ENCODE peak calls at places on chromosome 10, in seven cellular contexts. L, N, F, K, Y, T and X are unnamed samples.

GRCh38 chr10:123132576-123133477 is 2.9 kb upstream of the HMX3 start:
- DNase-seq in L (peak; percentile 99), N (peak; percentile 89), F (no peak), K (peak; percentile 88), Y (peak; percentile 71), T (peak; percentile 70), X (peak; percentile 91)

GRCh38 chr10:87547734-87548311 is 43.1 kb downstream of the MINPP1 start:
- DNase-seq in L (peak; percentile 53), N (no peak), F (peak; percentile 70), K (no peak), Y (peak; percentile 36), T (no peak), X (no peak)

GRCh38 chr10:3260066-3260834 is 87.7 kb upstream of the PITRM1 start:
- DNase-seq in L (peak; percentile 58), N (no peak), F (no peak), K (no peak), Y (no peak), T (no peak), X (peak; percentile 59)

GRCh38 chr10:109007514-109007913 is 915.8 kb downstream of the XPNPEP1 start:
- DNase-seq in L (no peak), N (no peak), F (no peak), K (no peak), Y (no peak), T (no peak), X (no peak)

GRCh38 chr10:31384589-31384949 is 65.6 kb downstream of the ZEB1 start:
- DNase-seq in L (no peak), N (no peak), F (no peak), K (no peak), Y (no peak), T (no peak), X (no peak)

GRCh38 chr10:133257489-133258065 is 19.1 kb downstream of the ADAM8 start:
- DNase-seq in L (no peak), N (peak; percentile 87), F (no peak), K (no peak), Y (no peak), T (peak; percentile 53), X (peak; percentile 94)

GRCh38 chr10:29174389-29174788 is 114.5 kb upstream of the LYZL1 start:
- DNase-seq in L (no peak), N (no peak), F (no peak), K (no peak), Y (no peak), T (no peak), X (no peak)

GRCh38 chr10:69912584-69912983 is 110.9 kb downstream of the COL13A1 start:
- DNase-seq in L (peak; percentile 31), N (no peak), F (no peak), K (no peak), Y (no peak), T (no peak), X (no peak)

GRCh38 chr10:43958071-43958432 is 309.4 kb upstream of the ZNF32 start:
- DNase-seq in L (no peak), N (no peak), F (no peak), K (no peak), Y (no peak), T (no peak), X (no peak)

DNA sequence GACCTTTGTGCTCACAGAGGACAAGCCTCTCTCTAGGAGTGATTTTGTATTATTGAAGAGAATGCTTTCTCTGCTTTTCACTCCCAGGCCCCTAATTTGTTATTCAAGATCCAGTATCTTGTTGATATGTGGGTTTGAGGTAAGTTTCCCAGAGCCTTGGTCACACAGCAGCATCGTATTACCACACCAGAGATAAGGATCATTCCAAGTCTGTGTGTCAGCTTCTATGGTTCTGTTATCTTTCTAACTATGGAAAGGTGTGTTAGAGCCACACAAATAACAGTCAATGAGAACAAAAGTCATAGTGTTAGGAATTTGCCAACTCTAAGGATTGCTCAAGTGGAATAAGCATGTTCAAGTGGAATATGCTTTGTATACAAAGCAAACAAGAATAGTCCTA is 1208.3 kb downstream of the GATA3 start:
- DNase-seq in L (no peak), N (no peak), F (no peak), K (no peak), Y (no peak), T (no peak), X (no peak)
- H3K4me3 ChIP-seq in L (no peak overlapping the region), N (no peak overlapping the region), F (no peak overlapping the region), K (no peak overlapping the region), Y (no peak overlapping the region), T (no peak overlapping the region), X (no peak overlapping the region)

GRCh38 chr10:91162050-91162494 is 58.4 kb upstream of the PCGF5 start:
- DNase-seq in L (peak; percentile 83), N (no peak), F (no peak), K (peak; percentile 58), Y (no peak), T (peak; percentile 36), X (no peak)

GRCh38 chr10:91163709-91164474 is 56.6 kb upstream of the PCGF5 start:
- DNase-seq in L (peak; percentile 98), N (peak; percentile 85), F (peak; percentile 52), K (peak; percentile 86), Y (no peak), T (peak; percentile 70), X (peak; percentile 60)

GRCh38 chr10:91162495-91163268 is 57.8 kb upstream of the PCGF5 start:
- DNase-seq in L (peak; percentile 95), N (peak; percentile 87), F (no peak), K (peak; percentile 87), Y (no peak), T (peak; percentile 74), X (peak; percentile 83)

GRCh38 chr10:91163269-91163708 is 57.2 kb upstream of the PCGF5 start:
- DNase-seq in L (peak; percentile 94), N (peak; percentile 78), F (no peak), K (peak; percentile 93), Y (no peak), T (peak; percentile 48), X (peak; percentile 82)

GRCh38 chr10:91164520-91165065 is 55.9 kb upstream of the PCGF5 start:
- DNase-seq in L (no peak), N (no peak), F (no peak), K (no peak), Y (no peak), T (no peak), X (no peak)
- H3K27me3 ChIP-seq in L (no peaks in the 10 kb centered on the region), N (no peaks in the 10 kb centered on the region), F (no peaks in the 10 kb centered on the region), K (no peaks in the 10 kb centered on the region), Y (peaks cover 68% of the 10 kb centered on the region), T (no peaks in the 10 kb centered on the region), X (peaks cover 74% of the 10 kb centered on the region)

DNA sequence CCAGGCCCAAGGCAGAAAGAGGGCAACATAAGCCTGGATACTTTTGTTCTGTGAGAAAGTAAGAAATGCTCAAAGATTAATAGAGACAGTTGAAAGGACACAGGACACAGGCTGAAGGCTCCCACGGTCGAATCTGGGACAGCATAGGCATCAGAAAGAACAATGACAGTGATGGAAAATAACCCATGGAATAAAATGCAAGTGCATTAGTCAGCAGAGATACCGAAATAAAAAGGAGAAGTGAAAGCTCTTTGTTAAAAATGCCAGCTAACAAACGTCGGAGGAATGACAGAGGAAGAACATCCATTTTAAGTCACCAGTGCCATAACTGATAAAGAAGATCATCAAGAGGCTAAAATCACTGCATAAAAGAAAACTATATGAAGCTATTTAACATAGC is 19.7 kb upstream of the AGAP5 start:
- DNase-seq in L (no peak), N (no peak), F (no peak), K (no peak), Y (no peak), T (no peak), X (no peak)
- H3K36me3 ChIP-seq in L (peaks cover 56% of the 10 kb centered on the region), N (peaks cover 12% of the 10 kb centered on the region), F (peaks cover 9% of the 10 kb centered on the region), K (peaks cover 31% of the 10 kb centered on the region), Y (peaks cover 40% of the 10 kb centered on the region), T (no peaks in the 10 kb centered on the region), X (peaks cover 5% of the 10 kb centered on the region)

GRCh38 chr10:129962558-129963075 is 1.5 kb downstream of the EBF3 start:
- DNase-seq in L (peak; percentile 84), N (no peak), F (no peak), K (no peak), Y (no peak), T (no peak), X (no peak)
- H3K4me3 ChIP-seq in L (peak overlapping the region; percentile 83), N (peak overlapping the region; percentile 67), F (peak overlapping the region; percentile 49), K (peak overlapping the region; percentile 5), Y (peak overlapping the region; percentile 59), T (peak overlapping the region; percentile 55), X (peak overlapping the region; percentile 31)

DNA sequence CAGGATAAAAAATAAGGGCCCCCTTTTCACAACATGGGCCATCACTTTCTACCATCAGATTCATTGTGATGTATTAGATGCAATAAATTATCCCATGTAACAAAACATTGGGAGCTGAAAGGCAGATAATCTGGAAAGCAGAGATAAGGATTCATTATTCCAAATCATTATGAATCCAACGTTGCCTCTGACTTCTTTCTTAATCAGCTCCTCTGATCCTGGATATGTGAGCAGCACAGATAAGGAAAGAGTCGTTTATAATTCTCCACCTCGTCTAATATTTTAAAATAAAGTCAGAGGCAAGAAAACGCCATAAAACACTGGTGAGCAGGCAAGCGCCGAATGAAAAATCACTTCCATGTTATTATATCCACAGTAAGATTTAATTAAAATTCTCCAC is 13.8 kb upstream of the GATA3 start:
- DNase-seq in L (no peak), N (no peak), F (no peak), K (no peak), Y (no peak), T (no peak), X (no peak)
- H3K27me3 ChIP-seq in L (peaks cover 98% of the 10 kb centered on the region), N (peaks cover 2% of the 10 kb centered on the region), F (peaks cover 82% of the 10 kb centered on the region), K (peaks cover 95% of the 10 kb centered on the region), Y (no peaks in the 10 kb centered on the region), T (peaks cover 89% of the 10 kb centered on the region), X (peaks cover 100% of the 10 kb centered on the region)

DNA sequence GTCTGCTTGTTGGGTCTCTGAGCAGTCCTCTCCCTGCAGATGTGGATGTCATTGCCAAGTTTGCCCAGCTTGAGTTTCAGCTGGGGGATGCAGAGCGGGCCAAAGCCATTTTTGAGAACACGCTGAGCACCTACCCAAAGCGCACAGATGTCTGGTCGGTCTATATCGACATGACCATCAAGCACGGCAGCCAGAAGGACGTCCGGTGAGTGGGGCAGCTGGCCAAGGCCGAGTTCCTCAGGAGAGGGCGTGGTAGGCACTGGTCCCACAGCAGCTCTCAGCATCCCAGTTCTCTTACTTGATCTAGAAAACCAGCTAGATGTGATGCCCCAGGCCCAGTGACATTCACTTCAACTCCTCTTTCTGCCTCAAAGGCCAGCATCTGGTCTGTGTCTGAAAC is 7.7 kb downstream of the CALHM2 start:
- DNase-seq in L (no peak), N (no peak), F (no peak), K (peak; percentile 26), Y (no peak), T (no peak), X (no peak)
- H3K36me3 ChIP-seq in L (peaks cover 72% of the 10 kb centered on the region), N (no peaks in the 10 kb centered on the region), F (peaks cover 58% of the 10 kb centered on the region), K (peaks cover 39% of the 10 kb centered on the region), Y (peaks cover 38% of the 10 kb centered on the region), T (no peaks in the 10 kb centered on the region), X (peaks cover 51% of the 10 kb centered on the region)

DNA sequence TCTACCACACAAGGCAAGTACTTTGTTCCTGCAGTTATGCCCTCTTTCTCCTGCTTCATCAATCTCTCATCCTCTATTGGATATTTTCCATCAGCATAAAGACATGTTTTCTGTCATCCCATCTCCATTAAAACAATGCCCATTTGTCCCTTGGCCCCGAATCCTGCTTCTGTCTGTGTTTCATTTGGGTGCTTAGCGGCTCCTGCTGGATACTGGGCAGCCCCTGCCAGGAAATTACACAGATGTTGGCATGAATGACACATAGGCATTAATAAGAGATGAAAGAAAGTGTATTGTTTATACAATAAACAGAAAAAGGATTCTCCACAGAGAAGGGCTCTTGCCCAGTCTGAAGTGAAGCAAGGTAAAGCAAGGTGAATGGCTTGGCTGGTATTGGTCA is 765.3 kb downstream of the REEP3 start:
- DNase-seq in L (no peak), N (no peak), F (no peak), K (no peak), Y (no peak), T (no peak), X (no peak)
- H3K4me3 ChIP-seq in L (no peak overlapping the region), N (no peak overlapping the region), F (no peak overlapping the region), K (no peak overlapping the region), Y (no peak overlapping the region), T (no peak overlapping the region), X (no peak overlapping the region)